ENCODE peak calls at places on chromosomes 1 and 21, in five cellular contexts. T, N, D, E and A are unnamed samples.

GRCh38 chr1:228225740-228226139 is 17.9 kb downstream of the OBSCN start:
- DNase-seq in D (no peak), T (no peak), E (no peak), N (no peak), A (no peak)

GRCh38 chr1:227540170-227541098 is 22.9 kb upstream of the ZNF678 start:
- DNase-seq in T (no peak), N (peak; percentile 25), E (no peak), D (no peak), A (no peak)

GRCh38 chr1:61056674-61057439 is 25.5 kb upstream of the NFIA start:
- DNase-seq in T (peak; percentile 71), E (peak; percentile 36), N (peak; percentile 74), D (no peak), A (no peak)

GRCh38 chr1:185720633-185721272 is 13.4 kb upstream of the HMCN1 start:
- DNase-seq in T (peak; percentile 78), N (no peak), D (no peak), E (no peak), A (no peak)

GRCh38 chr1:213070399-213070798 is 19.4 kb downstream of the RPS6KC1 start:
- DNase-seq in D (no peak), T (peak; percentile 81), E (no peak), N (no peak), A (no peak)

GRCh38 chr1:183460596-183460995 is 11.7 kb upstream of the SMG7 start:
- DNase-seq in E (no peak), T (no peak), N (no peak), D (no peak), A (no peak)

GRCh38 chr1:101953623-101954022 is 43.1 kb downstream of the OLFM3 start:
- DNase-seq in D (no peak), N (no peak), T (no peak), E (no peak), A (no peak)

GRCh38 chr1:167152192-167152876 is 58.5 kb downstream of the STYXL2 start:
- DNase-seq in T (no peak), E (no peak), D (no peak), N (no peak), A (no peak)

GRCh38 chr1:203080456-203080855 is 5.4 kb downstream of the MYOG start:
- DNase-seq in N (no peak), T (no peak), E (no peak), D (no peak), A (no peak)

GRCh38 chr1:21175324-21175669 is 1.4 kb downstream of the EIF4G3 start:
- DNase-seq in D (no peak), E (no peak), T (peak; percentile 53), N (peak; percentile 66), A (no peak)

GRCh38 chr1:206803221-206803730 is 31.0 kb upstream of the IL10 start:
- DNase-seq in D (peak; percentile 20), E (no peak), N (peak; percentile 55), T (no peak), A (no peak)

GRCh38 chr1:186828612-186829542 is at the start of gene PLA2G4A:
- DNase-seq in D (no peak), T (peak; percentile 86), E (peak; percentile 15), N (no peak), A (no peak)

GRCh38 chr21:45076245-45076661 is 1.9 kb downstream of the ADARB1 start:
- DNase-seq in E (no peak), D (no peak), T (peak; percentile 45), N (no peak), A (no peak)

GRCh38 chr1:18564661-18565060 is 66.0 kb upstream of the PAX7 start:
- DNase-seq in N (no peak), D (no peak), E (no peak), T (no peak), A (no peak)

GRCh38 chr1:150546294-150546937 is 2.8 kb upstream of the ADAMTSL4 start:
- DNase-seq in D (no peak), T (no peak), N (no peak), E (no peak), A (no peak)

GRCh38 chr1:91993256-91993655 is 36.5 kb upstream of the EPHX4 start:
- DNase-seq in T (no peak), N (no peak), E (no peak), D (no peak), A (no peak)

GRCh38 chr21:37225440-37225839 is 41.7 kb downstream of the VPS26C start:
- DNase-seq in N (no peak), D (no peak), T (no peak), E (no peak), A (no peak)

GRCh38 chr21:29466532-29466931 is 167.8 kb downstream of the BACH1 start:
- DNase-seq in T (no peak), D (no peak), E (no peak), N (no peak), A (no peak)

GRCh38 chr21:19228241-19228640 is 824.7 kb upstream of the TMPRSS15 start:
- DNase-seq in E (no peak), D (no peak), T (no peak), N (no peak), A (no peak)

GRCh38 chr1:39331647-39332046 is 127.2 kb downstream of the MACF1 start:
- DNase-seq in N (no peak), E (no peak), D (no peak), T (no peak), A (no peak)

GRCh38 chr1:39003464-39003752 is 12.3 kb downstream of the AKIRIN1 start:
- DNase-seq in E (no peak), T (no peak), D (no peak), N (no peak), A (no peak)

GRCh38 chr1:4830756-4831155 is 176.3 kb downstream of the AJAP1 start:
- DNase-seq in N (no peak), E (no peak), T (no peak), D (no peak), A (no peak)

GRCh38 chr1:4820543-4820942 is 166.1 kb downstream of the AJAP1 start:
- DNase-seq in N (no peak), D (no peak), E (no peak), T (no peak), A (no peak)

DNA sequence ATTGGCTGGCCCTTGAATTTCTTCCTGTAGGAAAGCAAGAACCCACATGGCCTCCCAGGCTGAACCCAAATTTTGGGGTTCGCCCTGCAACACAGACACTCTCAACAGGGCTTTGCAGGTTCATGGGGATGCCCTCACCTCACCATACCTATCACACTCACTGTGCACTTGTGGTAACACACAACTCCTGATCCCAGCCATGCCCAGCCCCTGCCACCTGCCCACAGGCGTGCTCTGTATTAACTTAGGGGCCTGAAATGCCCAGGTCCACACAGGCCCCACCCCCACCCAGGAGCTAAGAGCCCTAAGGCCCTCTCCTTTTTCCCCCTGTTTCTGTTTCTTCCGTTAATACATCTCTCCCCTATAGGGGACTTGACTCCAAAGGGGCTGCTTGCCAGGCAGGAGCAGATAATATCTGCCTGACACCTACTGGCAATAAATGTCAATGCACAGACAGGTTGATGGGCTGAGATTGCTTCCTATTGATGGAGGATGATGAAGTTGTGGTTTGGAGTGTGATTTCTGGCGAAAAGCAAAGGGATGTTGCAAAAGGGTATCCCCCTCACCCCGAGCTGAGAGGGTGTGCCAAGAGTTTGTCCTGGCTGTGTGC is 171.5 kb downstream of the AJAP1 start:
- DNase-seq in D (no peak), N (no peak), E (no peak), T (no peak), A (no peak)
- TF ChIP-seq CTCF in D (no peak), N (no peak), E (no peak), T (no peak), A (no peak)

DNA sequence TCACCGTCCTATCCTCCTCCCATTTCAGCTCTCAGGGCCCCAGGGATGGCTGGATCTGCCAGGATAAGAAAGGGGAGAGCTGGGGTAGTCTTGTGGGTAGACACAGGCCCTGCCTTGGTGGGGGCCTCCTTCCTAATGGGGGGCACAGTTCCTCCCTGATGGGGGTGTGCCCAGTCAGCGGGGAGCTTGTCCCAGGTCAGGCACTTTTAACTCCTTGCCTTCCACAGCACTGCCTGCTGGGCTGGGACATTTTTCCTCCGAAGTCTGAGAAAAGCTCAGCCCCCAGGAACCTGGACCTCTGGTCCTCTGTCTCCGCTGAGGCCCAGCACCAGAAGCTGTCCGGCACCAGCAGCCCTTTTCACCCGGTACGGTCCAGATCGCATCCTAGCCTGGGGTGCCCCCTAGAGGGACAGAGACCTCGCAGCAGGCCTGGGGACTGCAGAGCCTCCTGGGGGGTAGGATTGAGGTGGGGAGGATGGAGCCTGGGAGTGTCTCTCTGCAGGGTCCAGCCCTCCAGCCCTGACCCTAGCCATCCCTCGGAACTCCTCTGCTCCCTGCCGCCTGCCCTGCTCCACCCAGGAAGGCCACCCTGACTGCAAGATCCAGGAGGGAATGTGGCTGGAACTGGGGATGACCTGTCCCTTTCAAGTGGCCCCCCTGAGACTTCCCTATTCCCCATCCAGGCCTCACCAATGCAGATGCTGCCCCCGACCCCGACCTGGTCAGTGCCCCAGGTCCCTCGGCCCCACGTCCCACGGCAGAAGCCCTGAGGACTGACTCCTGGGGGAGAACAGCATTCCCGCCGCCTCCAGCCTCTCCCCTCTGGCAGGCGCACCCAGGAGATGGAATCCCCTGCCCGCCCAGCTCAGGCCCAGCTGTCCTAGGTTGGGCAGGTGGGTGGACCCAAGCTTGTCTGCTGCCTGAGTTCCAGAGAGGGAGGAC is 12.0 kb downstream of the MIIP start:
- DNase-seq in E (no peak), D (no peak), T (peak; percentile 56), N (no peak), A (no peak)
- TF ChIP-seq CTCF in E (no peak), D (no peak), T (peak; percentile 75), N (no peak), A (no peak)

GRCh38 chr1:11316701-11317100 is 43.7 kb downstream of the UBIAD1 start:
- DNase-seq in N (no peak), T (peak; percentile 33), E (no peak), D (no peak), A (no peak)

GRCh38 chr1:11318982-11319381 is 46.0 kb downstream of the UBIAD1 start:
- DNase-seq in D (no peak), N (no peak), E (no peak), T (no peak), A (no peak)

GRCh38 chr1:11321656-11322491 is 48.9 kb downstream of the UBIAD1 start:
- DNase-seq in E (no peak), T (no peak), D (no peak), N (no peak), A (no peak)

GRCh38 chr1:11324562-11324961 is 51.6 kb downstream of the UBIAD1 start:
- DNase-seq in N (no peak), D (no peak), E (no peak), T (no peak), A (no peak)

GRCh38 chr1:11320153-11320936 is 47.3 kb downstream of the UBIAD1 start:
- DNase-seq in D (no peak), T (no peak), N (peak; percentile 45), E (no peak), A (no peak)
- TF ChIP-seq CTCF in D (no peak), T (peak; percentile 59), N (no peak), E (no peak), A (no peak)

DNA sequence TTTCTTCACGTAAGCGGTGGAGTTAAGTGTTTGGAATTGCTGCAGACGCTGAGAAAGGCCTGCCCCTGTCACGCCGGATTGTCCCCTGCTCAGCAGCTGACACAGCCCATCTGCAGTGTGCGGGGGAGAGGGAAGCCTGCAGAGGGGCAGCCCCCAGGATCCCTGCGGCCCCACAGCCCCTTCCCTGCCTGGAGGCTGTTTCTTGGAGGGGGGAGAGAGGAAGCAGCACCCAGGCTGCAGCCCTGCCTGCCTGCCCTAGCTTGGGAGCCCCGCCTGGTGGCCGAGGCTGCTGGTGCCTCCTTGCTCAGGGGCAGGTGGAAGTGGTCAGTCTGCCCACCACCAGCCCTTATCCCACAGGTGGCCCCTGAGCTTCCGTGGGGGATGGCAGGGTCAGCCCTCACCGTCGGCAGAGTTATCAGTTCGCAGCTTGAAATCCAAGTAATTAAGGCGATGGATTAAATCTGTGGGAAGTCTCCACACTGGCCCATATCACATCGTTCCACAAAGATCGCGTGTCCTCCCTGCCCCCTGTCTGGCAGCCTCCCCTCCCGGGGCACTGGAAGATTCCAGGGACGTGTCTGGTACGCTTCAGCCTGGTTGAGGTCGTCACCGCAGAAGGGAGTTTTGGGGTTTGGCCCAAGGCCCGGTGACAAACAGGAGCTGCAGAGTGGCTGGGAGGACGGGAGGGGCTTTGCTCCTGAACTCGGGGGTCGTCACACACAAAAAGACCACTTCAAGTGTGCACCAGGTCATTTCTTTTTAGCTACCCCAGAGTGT is 50.9 kb downstream of the PRDM16 start:
- DNase-seq in N (no peak), E (no peak), T (no peak), D (no peak), A (no peak)
- TF ChIP-seq CTCF in N (no peak), E (no peak), T (no peak), D (no peak), A (no peak)